ENCODE peak calls at places on chromosomes 16 and 17, in five cellular contexts. One of them, this sample, is unnamed.

GRCh38 chr17:77163001-77163400 is 22.2 kb downstream of the SEC14L1 start:
- DNase-seq in K562: peak; percentile 67
- DNase-seq in SK-N-SH: no peak
- DNase-seq in GM12878: no peak
- DNase-seq in HepG2: no peak
- DNase-seq in this sample: peak; percentile 19

GRCh38 chr17:48307814-48308411 is 122.1 kb downstream of the SKAP1 start:
- DNase-seq in K562: peak; percentile 76
- DNase-seq in GM12878: no peak
- DNase-seq in SK-N-SH: peak; percentile 48
- DNase-seq in HepG2: peak; percentile 56
- DNase-seq in this sample: peak; percentile 74

GRCh38 chr17:19502517-19502916 is 31.1 kb upstream of the SLC47A1 start:
- DNase-seq in K562: no peak
- DNase-seq in HepG2: no peak
- DNase-seq in GM12878: no peak
- DNase-seq in SK-N-SH: no peak
- DNase-seq in this sample: no peak

GRCh38 chr17:80860101-80860671 is 131.5 kb upstream of the CHMP6 start:
- DNase-seq in SK-N-SH: no peak
- DNase-seq in GM12878: no peak
- DNase-seq in K562: no peak
- DNase-seq in HepG2: no peak
- DNase-seq in this sample: no peak

GRCh38 chr16:10219742-10220141 is 37.5 kb upstream of the GRIN2A start:
- DNase-seq in GM12878: no peak
- DNase-seq in K562: no peak
- DNase-seq in SK-N-SH: no peak
- DNase-seq in HepG2: peak; percentile 52
- DNase-seq in this sample: no peak

GRCh38 chr17:32265192-32265895 is at the start of gene RHBDL3:
- DNase-seq in HepG2: no peak
- DNase-seq in GM12878: no peak
- DNase-seq in SK-N-SH: peak; percentile 89
- DNase-seq in K562: no peak
- DNase-seq in this sample: no peak

GRCh38 chr17:55398689-55399088 is 22.9 kb downstream of the MMD start:
- DNase-seq in GM12878: no peak
- DNase-seq in K562: no peak
- DNase-seq in SK-N-SH: no peak
- DNase-seq in HepG2: peak; percentile 49
- DNase-seq in this sample: peak; percentile 33

GRCh38 chr17:50298018-50298417 is 23.8 kb downstream of the TMEM92 start:
- DNase-seq in HepG2: no peak
- DNase-seq in SK-N-SH: no peak
- DNase-seq in K562: no peak
- DNase-seq in GM12878: no peak
- DNase-seq in this sample: no peak

GRCh38 chr17:83176272-83176955 is 97.0 kb downstream of the METRNL start:
- DNase-seq in HepG2: no peak
- DNase-seq in K562: no peak
- DNase-seq in GM12878: no peak
- DNase-seq in SK-N-SH: no peak
- DNase-seq in this sample: no peak

GRCh38 chr17:43874293-43874692 is 27.3 kb downstream of the CD300LG start:
- DNase-seq in K562: no peak
- DNase-seq in GM12878: no peak
- DNase-seq in SK-N-SH: no peak
- DNase-seq in HepG2: no peak
- DNase-seq in this sample: no peak

GRCh38 chr16:19228575-19228974 is 57.0 kb upstream of the CLEC19A start:
- DNase-seq in SK-N-SH: no peak
- DNase-seq in K562: no peak
- DNase-seq in GM12878: no peak
- DNase-seq in HepG2: no peak
- DNase-seq in this sample: no peak

GRCh38 chr17:73855933-73856332 is 211.7 kb upstream of the SDK2 start:
- DNase-seq in GM12878: no peak
- DNase-seq in HepG2: no peak
- DNase-seq in SK-N-SH: no peak
- DNase-seq in K562: no peak
- DNase-seq in this sample: no peak

GRCh38 chr17:17437461-17437860 is 39.3 kb upstream of the MED9 start:
- DNase-seq in SK-N-SH: no peak
- DNase-seq in GM12878: no peak
- DNase-seq in K562: no peak
- DNase-seq in HepG2: no peak
- DNase-seq in this sample: no peak

GRCh38 chr16:77758046-77758445 is 30.3 kb upstream of the VAT1L start:
- DNase-seq in K562: no peak
- DNase-seq in GM12878: no peak
- DNase-seq in SK-N-SH: no peak
- DNase-seq in HepG2: peak; percentile 35
- DNase-seq in this sample: no peak

GRCh38 chr16:27363797-27364196 is 38.2 kb upstream of the IL21R start:
- DNase-seq in K562: no peak
- DNase-seq in GM12878: no peak
- DNase-seq in HepG2: no peak
- DNase-seq in SK-N-SH: no peak
- DNase-seq in this sample: no peak

GRCh38 chr16:8108991-8109509 is 481.3 kb downstream of the TMEM114 start:
- DNase-seq in HepG2: no peak
- DNase-seq in K562: peak; percentile 89
- DNase-seq in SK-N-SH: no peak
- DNase-seq in GM12878: no peak
- DNase-seq in this sample: no peak

GRCh38 chr17:79791354-79792123 is 5.3 kb downstream of the CBX8 start:
- DNase-seq in GM12878: no peak
- DNase-seq in HepG2: no peak
- DNase-seq in SK-N-SH: peak; percentile 81
- DNase-seq in K562: no peak
- DNase-seq in this sample: no peak

GRCh38 chr17:78184868-78185267 is 2.0 kb downstream of the TK1 start:
- DNase-seq in HepG2: no peak
- DNase-seq in K562: no peak
- DNase-seq in SK-N-SH: no peak
- DNase-seq in GM12878: no peak
- DNase-seq in this sample: no peak

GRCh38 chr17:78182504-78182903 is 4.3 kb downstream of the TK1 start:
- DNase-seq in K562: no peak
- DNase-seq in SK-N-SH: no peak
- DNase-seq in HepG2: no peak
- DNase-seq in GM12878: no peak
- DNase-seq in this sample: no peak

GRCh38 chr17:78184311-78184710 is 2.5 kb downstream of the TK1 start:
- DNase-seq in GM12878: no peak
- DNase-seq in K562: no peak
- DNase-seq in HepG2: no peak
- DNase-seq in SK-N-SH: no peak
- DNase-seq in this sample: no peak

GRCh38 chr17:78186689-78187595 is at the start of the genes AFMID and TK1:
- DNase-seq in HepG2: peak; percentile 96
- DNase-seq in SK-N-SH: peak; percentile 100
- DNase-seq in K562: peak; percentile 98
- DNase-seq in GM12878: peak; percentile 87
- DNase-seq in this sample: peak; percentile 95

DNA sequence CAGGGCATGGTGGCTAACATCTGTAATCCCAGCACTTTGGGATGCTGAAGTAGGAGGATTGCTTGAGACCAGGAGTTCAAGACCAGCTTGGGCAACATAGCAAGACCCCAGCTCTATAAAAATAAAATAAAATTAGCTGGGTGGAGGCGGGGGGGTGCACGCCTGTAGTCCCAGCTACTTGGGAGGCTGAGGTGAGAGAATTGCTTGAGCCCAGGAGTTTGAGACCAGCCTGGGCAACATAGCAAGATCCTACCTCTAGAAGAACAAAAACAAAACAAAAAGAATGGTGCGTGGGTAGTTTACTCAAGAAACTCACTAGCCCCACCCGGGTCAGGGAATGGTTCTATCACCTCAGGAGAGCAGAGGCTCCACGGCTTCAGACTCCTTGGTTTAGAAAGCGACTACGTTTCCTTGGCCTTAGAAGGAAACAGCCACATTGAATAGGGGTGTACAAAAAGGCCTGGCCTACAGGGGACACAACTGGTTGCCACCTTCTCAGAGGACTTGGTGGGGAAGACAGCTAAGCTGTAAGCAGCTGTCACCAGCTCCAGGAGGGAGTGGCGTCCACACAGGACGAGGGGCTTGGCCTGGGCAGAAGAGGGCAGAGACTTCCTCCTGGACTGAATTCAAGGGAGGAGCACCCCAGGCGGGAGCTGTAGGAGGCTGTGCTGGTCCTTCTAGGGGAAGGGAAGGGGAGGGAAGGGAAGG is 717 bp downstream of the TK1 start:
- DNase-seq in GM12878: no peak
- DNase-seq in HepG2: no peak
- DNase-seq in K562: peak; percentile 72
- DNase-seq in SK-N-SH: peak; percentile 73
- DNase-seq in this sample: no peak
- H2AFZ ChIP-seq in GM12878: no peak overlapping the region
- H2AFZ ChIP-seq in HepG2: no peak overlapping the region
- H2AFZ ChIP-seq in K562: peak overlapping the region; percentile 54
- H2AFZ ChIP-seq in SK-N-SH: peak overlapping the region; percentile 40
- H2AFZ ChIP-seq in this sample: peak overlapping the region; percentile 33

GRCh38 chr16:71803305-71803690 is 5.3 kb downstream of the AP1G1 start:
- DNase-seq in GM12878: no peak
- DNase-seq in HepG2: no peak
- DNase-seq in K562: no peak
- DNase-seq in SK-N-SH: no peak
- DNase-seq in this sample: no peak

GRCh38 chr16:71808593-71809449 is at the start of gene AP1G1:
- DNase-seq in GM12878: peak; percentile 96
- DNase-seq in HepG2: peak; percentile 98
- DNase-seq in SK-N-SH: peak; percentile 96
- DNase-seq in K562: peak; percentile 98
- DNase-seq in this sample: peak; percentile 99

GRCh38 chr16:71811261-71811803 is 2.7 kb upstream of the AP1G1 start:
- DNase-seq in SK-N-SH: no peak
- DNase-seq in GM12878: no peak
- DNase-seq in K562: no peak
- DNase-seq in HepG2: no peak
- DNase-seq in this sample: peak; percentile 60

GRCh38 chr16:71807905-71808592 is 585 bp downstream of the AP1G1 start:
- DNase-seq in K562: peak; percentile 78
- DNase-seq in GM12878: no peak
- DNase-seq in SK-N-SH: no peak
- DNase-seq in HepG2: no peak
- DNase-seq in this sample: peak; percentile 21
- TF ChIP-seq MXI1 in K562: peak; percentile 33
- TF ChIP-seq MXI1 in GM12878: no peak
- TF ChIP-seq MXI1 in SK-N-SH: no peak
- TF ChIP-seq MXI1 in HepG2: no peak
- TF ChIP-seq MXI1 in this sample: peak; percentile 33

GRCh38 chr16:67191995-67192681 is at the start of gene E2F4:
- DNase-seq in K562: peak; percentile 96
- DNase-seq in SK-N-SH: peak; percentile 97
- DNase-seq in GM12878: peak; percentile 66
- DNase-seq in HepG2: peak; percentile 88
- DNase-seq in this sample: peak; percentile 92
- H2AFZ ChIP-seq in K562: peak within 1 kb of the TSS; percentile 88
- H2AFZ ChIP-seq in SK-N-SH: no peak within 1 kb of the TSS
- H2AFZ ChIP-seq in GM12878: peak within 1 kb of the TSS; percentile 63
- H2AFZ ChIP-seq in HepG2: peak within 1 kb of the TSS; percentile 75
- H2AFZ ChIP-seq in this sample: peak within 1 kb of the TSS; percentile 98

GRCh38 chr16:17340804-17341203 is 130.0 kb downstream of the XYLT1 start:
- DNase-seq in K562: no peak
- DNase-seq in HepG2: no peak
- DNase-seq in SK-N-SH: no peak
- DNase-seq in GM12878: no peak
- DNase-seq in this sample: no peak
- TF ChIP-seq MXI1 in K562: no peak
- TF ChIP-seq MXI1 in HepG2: no peak
- TF ChIP-seq MXI1 in SK-N-SH: no peak
- TF ChIP-seq MXI1 in GM12878: no peak
- TF ChIP-seq MXI1 in this sample: no peak

GRCh38 chr16:30778549-30779244 is 8.3 kb downstream of the ZNF629 start:
- DNase-seq in GM12878: no peak
- DNase-seq in SK-N-SH: no peak
- DNase-seq in K562: peak; percentile 91
- DNase-seq in HepG2: no peak
- DNase-seq in this sample: peak; percentile 22

GRCh38 chr16:30779596-30779995 is 7.4 kb downstream of the ZNF629 start:
- DNase-seq in GM12878: no peak
- DNase-seq in SK-N-SH: no peak
- DNase-seq in K562: no peak
- DNase-seq in HepG2: no peak
- DNase-seq in this sample: no peak

GRCh38 chr16:30782486-30783279 is 4.3 kb downstream of the ZNF629 start:
- DNase-seq in K562: no peak
- DNase-seq in SK-N-SH: no peak
- DNase-seq in GM12878: no peak
- DNase-seq in HepG2: no peak
- DNase-seq in this sample: no peak

GRCh38 chr16:30780021-30780420 is 7.0 kb downstream of the ZNF629 start:
- DNase-seq in HepG2: no peak
- DNase-seq in K562: no peak
- DNase-seq in GM12878: no peak
- DNase-seq in SK-N-SH: no peak
- DNase-seq in this sample: no peak

GRCh38 chr16:30780549-30780948 is 6.5 kb downstream of the ZNF629 start:
- DNase-seq in SK-N-SH: no peak
- DNase-seq in GM12878: no peak
- DNase-seq in K562: no peak
- DNase-seq in HepG2: no peak
- DNase-seq in this sample: no peak
- H2AFZ ChIP-seq in SK-N-SH: no peak overlapping the region
- H2AFZ ChIP-seq in GM12878: no peak overlapping the region
- H2AFZ ChIP-seq in K562: no peak overlapping the region
- H2AFZ ChIP-seq in HepG2: no peak overlapping the region
- H2AFZ ChIP-seq in this sample: no peak overlapping the region